ENCODE peak calls at places on chromosomes 3 and 15, in four cellular contexts. L is cardiac muscle cell, F is fibroblast of mammary gland, H is AG10803. N is an unnamed sample.

GRCh38 chr15:91291673-91292072 is 191.6 kb downstream of the SV2B start:
- DNase-seq in L (peak; percentile 41), F (peak; percentile 49), H (peak; percentile 13), N (peak; percentile 29)

GRCh38 chr3:49023775-49024174 is 1.9 kb downstream of the NDUFAF3 start:
- DNase-seq in L (no peak), H (no peak), F (no peak), N (no peak)

GRCh38 chr15:72591361-72591760 is 63.1 kb upstream of the GOLGA6B start:
- DNase-seq in H (peak; percentile 54), F (peak; percentile 47), L (peak; percentile 32), N (peak; percentile 40)

GRCh38 chr3:167253037-167253436 is 127.1 kb downstream of the ZBBX start:
- DNase-seq in F (no peak), L (no peak), H (no peak), N (no peak)

GRCh38 chr3:165624761-165625160 is 212.5 kb downstream of the BCHE start:
- DNase-seq in H (peak; percentile 10), F (peak; percentile 38), L (peak; percentile 13), N (peak; percentile 53)

GRCh38 chr3:186417791-186418190 is 55.8 kb upstream of the DGKG start:
- DNase-seq in H (peak; percentile 79), L (peak; percentile 49), F (peak; percentile 97), N (peak; percentile 53)

GRCh38 chr3:13141991-13142412 is 68.8 kb upstream of the IQSEC1 start:
- DNase-seq in F (peak; percentile 19), L (peak; percentile 54), H (peak; percentile 12), N (peak; percentile 48)

GRCh38 chr15:73944161-73945099 is 18.2 kb downstream of the LOXL1 start:
- DNase-seq in H (peak; percentile 54), F (no peak), L (peak; percentile 35), N (no peak)

GRCh38 chr3:188760408-188760807 is 411.4 kb upstream of the TPRG1 start:
- DNase-seq in F (peak; percentile 49), L (peak; percentile 53), H (peak; percentile 25), N (peak; percentile 40)

GRCh38 chr3:120568198-120568523 is 28.0 kb upstream of the NDUFB4 start:
- DNase-seq in L (no peak), H (no peak), F (no peak), N (no peak)

GRCh38 chr3:170081079-170081741 is 43.4 kb downstream of the GPR160 start:
- DNase-seq in H (peak; percentile 84), F (peak; percentile 37), L (peak; percentile 10), N (peak; percentile 31)

GRCh38 chr3:127457094-127457475 is 133.4 kb downstream of the TPRA1 start:
- DNase-seq in L (peak; percentile 76), H (peak; percentile 36), F (peak; percentile 61), N (peak; percentile 80)

GRCh38 chr15:26287381-26287780 is 424.3 kb upstream of the ATP10A start:
- DNase-seq in H (no peak), L (no peak), F (no peak), N (no peak)

GRCh38 chr3:111967071-111967470 is 11.8 kb upstream of the ABHD10 start:
- DNase-seq in H (no peak), F (no peak), L (no peak), N (no peak)

GRCh38 chr3:126460386-126460785 is 15.3 kb downstream of the ZXDC start:
- DNase-seq in F (no peak), L (no peak), H (no peak), N (no peak)

GRCh38 chr3:120144267-120144666 is 50.0 kb upstream of the GSK3B start:
- DNase-seq in F (no peak), L (peak; percentile 54), H (peak; percentile 77), N (peak; percentile 48)

GRCh38 chr3:189186093-189186492 is 14.3 kb downstream of the TPRG1 start:
- DNase-seq in F (peak; percentile 84), L (peak; percentile 87), H (peak; percentile 8), N (peak; percentile 86)

GRCh38 chr15:56794923-56795329 is 61.6 kb upstream of the ZNF280D start:
- DNase-seq in L (peak; percentile 20), H (peak; percentile 92), F (peak; percentile 16), N (peak; percentile 15)

GRCh38 chr3:77825045-77825827 is 785.3 kb downstream of the ROBO2 start:
- DNase-seq in H (peak; percentile 55), L (peak; percentile 12), F (peak; percentile 44), N (peak; percentile 66)

GRCh38 chr15:74519311-74519710 is 21.7 kb upstream of the ARID3B start:
- DNase-seq in F (peak; percentile 21), L (peak; percentile 86), H (no peak), N (peak; percentile 85)

GRCh38 chr3:132432639-132433038 is 15.3 kb downstream of the DNAJC13 start:
- DNase-seq in F (peak; percentile 90), L (peak; percentile 79), H (peak; percentile 60), N (peak; percentile 77)

GRCh38 chr15:90001683-90002427 is 731 bp downstream of the ZNF710 start:
- DNase-seq in F (peak; percentile 55), H (peak; percentile 56), L (peak; percentile 71), N (peak; percentile 59)

GRCh38 chr3:43872301-43872700 is 181.6 kb downstream of the ABHD5 start:
- DNase-seq in H (peak; percentile 86), L (peak; percentile 71), F (peak; percentile 95), N (peak; percentile 78)

GRCh38 chr3:128787256-128788253 is 61.6 kb downstream of the RAB7A start:
- DNase-seq in H (peak; percentile 43), F (peak; percentile 83), L (peak; percentile 55), N (peak; percentile 71)

GRCh38 chr3:144162042-144162441 is 190.4 kb downstream of the DIPK2A start:
- DNase-seq in L (peak; percentile 34), H (no peak), F (peak; percentile 74), N (peak; percentile 71)

GRCh38 chr15:79896634-79897379 is at the start of gene MTHFS:
- DNase-seq in L (peak; percentile 86), H (peak; percentile 72), F (peak; percentile 64), N (peak; percentile 67)
- H3K4me3 ChIP-seq in L (peak within 1 kb of the TSS; percentile 51), H (peak within 1 kb of the TSS; percentile 87), F (peak within 1 kb of the TSS; percentile 75), N (peak within 1 kb of the TSS; percentile 71)

GRCh38 chr3:146156801-146157310 is 4.1 kb downstream of the PLOD2 start:
- DNase-seq in F (no peak), H (no peak), L (no peak), N (no peak)
- H3K4me3 ChIP-seq in F (no peak overlapping the region), H (peak overlapping the region; percentile 29), L (peak overlapping the region; percentile 79), N (peak overlapping the region; percentile 67)

DNA sequence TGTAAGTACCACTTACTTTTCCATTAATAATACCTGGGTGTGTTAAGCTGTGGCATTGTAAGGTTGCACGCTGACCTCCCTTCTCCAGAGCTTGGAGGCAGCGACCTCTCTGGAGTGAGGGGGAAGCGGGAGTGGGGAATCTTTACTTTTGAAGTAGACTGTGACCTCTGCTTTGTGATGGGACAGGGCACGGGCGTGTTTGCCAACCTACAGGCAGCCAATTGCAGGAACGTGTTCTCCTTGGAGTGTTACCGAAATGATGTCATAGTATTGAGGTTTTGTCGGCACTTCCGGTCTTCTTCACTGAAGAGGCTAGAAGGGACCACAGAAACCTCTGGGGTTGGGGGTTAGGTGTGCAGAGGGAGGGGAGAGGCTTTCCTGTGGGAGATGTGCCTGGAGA is 227.3 kb upstream of the C2CD4B start:
- DNase-seq in H (peak; percentile 61), F (peak; percentile 54), L (peak; percentile 37), N (no peak)
- H3K4me3 ChIP-seq in H (peak overlapping the region; percentile 97), F (peak overlapping the region; percentile 88), L (peak overlapping the region; percentile 94), N (peak overlapping the region; percentile 94)

GRCh38 chr15:75776075-75776443 is 63.4 kb upstream of the CSPG4 start:
- DNase-seq in H (peak; percentile 75), F (peak; percentile 68), L (peak; percentile 51), N (peak; percentile 22)
- H3K4me3 ChIP-seq in H (no peak overlapping the region), F (no peak overlapping the region), L (no peak overlapping the region), N (no peak overlapping the region)

DNA sequence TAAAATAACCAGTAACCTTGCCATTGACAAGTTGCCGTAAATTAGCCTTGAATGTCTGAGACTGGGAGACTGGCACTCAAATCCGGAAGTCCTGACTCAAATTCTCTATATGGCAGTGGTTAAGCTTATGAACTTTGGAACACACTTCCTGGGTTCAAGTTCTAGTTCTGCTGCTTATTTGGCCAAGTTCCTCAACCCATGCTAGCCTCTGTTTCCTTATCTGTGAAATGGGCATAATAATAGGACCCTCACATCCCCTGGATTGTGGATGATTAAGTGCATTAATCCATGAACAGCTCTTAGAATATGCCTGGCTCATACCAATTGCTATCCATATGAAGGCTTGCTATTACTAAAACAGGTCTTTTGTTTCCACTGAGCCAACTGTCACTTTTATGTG is 311.5 kb downstream of the EDEM1 start:
- DNase-seq in L (no peak), F (no peak), H (no peak), N (no peak)
- H3K4me3 ChIP-seq in L (no peak overlapping the region), F (no peak overlapping the region), H (no peak overlapping the region), N (no peak overlapping the region)

DNA sequence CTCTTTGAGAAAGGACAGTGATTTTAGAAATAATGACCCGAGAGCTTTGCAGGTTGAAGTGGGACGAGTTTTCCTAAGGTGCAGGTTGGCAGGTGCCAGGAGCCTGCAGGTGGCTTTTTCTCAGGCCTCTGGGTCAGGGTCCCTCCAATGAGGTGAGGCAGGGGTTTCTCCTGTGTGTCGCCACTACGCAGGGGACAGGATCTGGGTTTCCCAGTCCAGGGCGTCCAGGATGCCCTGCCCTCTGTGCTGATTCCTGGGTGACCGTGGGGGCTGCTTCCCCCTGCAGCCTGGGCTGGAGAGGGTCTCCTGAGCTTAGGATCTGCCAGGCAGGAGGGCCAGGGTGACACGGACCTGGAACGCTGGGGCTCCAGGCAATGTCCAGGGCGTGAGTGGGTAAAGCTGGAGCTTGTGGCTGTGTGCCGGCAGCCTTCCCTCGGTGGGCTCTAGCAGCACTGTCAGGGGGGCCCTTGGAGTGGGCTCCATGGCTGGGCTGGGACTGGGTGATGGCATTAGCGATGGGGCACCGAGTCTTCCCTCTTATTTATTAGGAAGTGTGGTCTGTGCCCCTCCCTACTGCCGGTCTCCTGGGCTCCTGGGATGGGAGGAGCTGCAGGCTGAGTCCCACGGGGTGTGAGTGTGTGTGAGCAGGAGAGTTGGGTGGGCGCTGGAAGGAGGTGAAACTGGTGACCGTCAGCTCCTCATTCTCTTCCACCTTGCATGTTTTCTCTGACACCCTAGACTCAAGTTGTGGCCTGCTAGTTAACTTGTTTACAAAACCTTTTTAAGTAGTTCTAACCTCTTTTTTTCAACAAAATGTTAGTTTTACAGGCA is 1.8 kb downstream of the APBA2 start:
- DNase-seq in F (no peak), L (no peak), H (no peak), N (no peak)
- H3K4me3 ChIP-seq in F (no peak overlapping the region), L (no peak overlapping the region), H (no peak overlapping the region), N (no peak overlapping the region)

DNA sequence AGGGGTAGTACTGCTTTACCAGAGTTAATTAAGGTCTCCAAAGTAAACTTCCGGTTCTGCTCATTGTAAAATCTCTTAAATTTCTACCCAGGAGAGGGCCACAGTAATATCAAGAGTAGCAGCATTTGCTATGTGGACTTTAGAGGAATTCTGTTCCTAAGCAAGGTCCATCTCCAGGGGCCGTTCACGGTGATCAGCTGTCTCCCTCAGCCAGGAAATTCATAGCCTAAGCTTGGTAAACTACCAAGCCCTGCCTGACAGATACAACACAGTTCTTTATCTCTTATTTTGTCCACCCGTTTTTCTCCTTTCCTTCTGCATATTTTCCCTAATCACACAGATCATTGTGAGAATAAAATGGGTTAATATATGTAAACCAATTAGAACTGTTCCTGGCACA is 2.3 kb downstream of the DUT start:
- DNase-seq in L (no peak), H (no peak), F (no peak), N (no peak)
- H3K4me3 ChIP-seq in L (no peak overlapping the region), H (no peak overlapping the region), F (peak overlapping the region; percentile 85), N (no peak overlapping the region)